ENCODE peak calls at places on chromosomes 3 and 15, in six cellular contexts. I is IMR-90, W is H1, Y is neuronal stem cell, P is mesenchymal stem cell, V is H9. H is an unnamed sample.

GRCh38 chr3:125332504-125332903 is 42.6 kb downstream of the ZNF148 start:
- DNase-seq in I (no peak), W (no peak), Y (no peak), P (no peak), V (no peak), H (no peak)

GRCh38 chr3:151278223-151278622 is at the start of gene P2RY14:
- DNase-seq in P (no peak), I (no peak), Y (no peak), V (no peak), W (no peak), H (no peak)

GRCh38 chr3:4752201-4753072 is 226.8 kb upstream of the BHLHE40 start:
- DNase-seq in W (no peak), V (no peak), Y (no peak), P (no peak), I (peak), H (no peak)

GRCh38 chr3:152399374-152399773 is 130.6 kb downstream of the MBNL1 start:
- DNase-seq in W (no peak), P (peak), V (no peak), Y (no peak), I (peak), H (no peak)

GRCh38 chr15:74350295-74351275 is 16.9 kb downstream of the CYP11A1 start:
- DNase-seq in Y (no peak), W (no peak), I (no peak), P (no peak), V (no peak), H (no peak)

GRCh38 chr3:197356275-197356674 is 57.9 kb upstream of the DLG1 start:
- DNase-seq in Y (no peak), W (no peak), I (no peak), P (no peak), V (no peak), H (no peak)

GRCh38 chr3:185280572-185281365 is 26.9 kb upstream of the EHHADH start:
- DNase-seq in V (no peak), P (peak), Y (no peak), W (no peak), I (peak), H (peak)

GRCh38 chr15:79047676-79048439 is 42.7 kb downstream of the RASGRF1 start:
- DNase-seq in I (no peak), P (no peak), Y (no peak), V (no peak), W (no peak), H (no peak)

GRCh38 chr3:194279701-194280360 is 71.3 kb downstream of the CPN2 start:
- DNase-seq in Y (no peak), I (no peak), W (no peak), V (peak), P (no peak), H (no peak)

GRCh38 chr15:101499863-101500713 is 10.6 kb upstream of the PCSK6 start:
- DNase-seq in Y (no peak), W (no peak), P (no peak), V (no peak), I (no peak), H (no peak)

GRCh38 chr3:165502707-165503106 is 306.5 kb upstream of the SLITRK3 start:
- DNase-seq in P (peak), W (no peak), Y (no peak), I (no peak), V (no peak), H (no peak)

GRCh38 chr3:159988617-159989251 is at the start of gene IL12A:
- DNase-seq in P (peak), Y (peak), W (peak), I (peak), V (peak), H (peak)

GRCh38 chr3:182969277-182969676 is 11.1 kb downstream of the DCUN1D1 start:
- DNase-seq in P (peak), Y (no peak), V (no peak), W (no peak), I (peak), H (no peak)

GRCh38 chr15:90214553-90215205 is 13.5 kb downstream of the SEMA4B start:
- DNase-seq in W (no peak), Y (no peak), I (no peak), V (no peak), P (peak), H (peak)

GRCh38 chr3:15387735-15388134 is 39.6 kb downstream of the METTL6 start:
- DNase-seq in Y (no peak), V (no peak), P (no peak), W (no peak), I (no peak), H (no peak)

GRCh38 chr3:69433016-69433937 is 47.4 kb upstream of the FRMD4B start:
- DNase-seq in W (no peak), I (peak), V (no peak), P (peak), Y (no peak), H (no peak)

GRCh38 chr15:56496635-56497034 is 31.7 kb upstream of the MNS1 start:
- DNase-seq in P (peak), V (no peak), W (no peak), I (peak), Y (peak), H (peak)

GRCh38 chr15:95018888-95019545 is 787.7 kb downstream of the MCTP2 start:
- DNase-seq in V (no peak), W (no peak), I (peak), P (peak), Y (no peak), H (peak)

GRCh38 chr3:73037369-73037699 is 24.1 kb upstream of the EBLN2 start:
- DNase-seq in I (peak), W (no peak), Y (no peak), V (no peak), P (peak), H (no peak)

GRCh38 chr15:74529911-74530310 is 11.1 kb upstream of the ARID3B start:
- DNase-seq in W (no peak), I (peak), Y (no peak), V (no peak), P (peak), H (no peak)

GRCh38 chr3:3126477-3127431 is at the start of gene TRNT1:
- DNase-seq in Y (peak), W (peak), P (peak), I (peak), V (peak), H (peak)

GRCh38 chr3:37511357-37511970 is 337.1 kb upstream of the LRRFIP2 start:
- DNase-seq in V (no peak), W (no peak), Y (no peak), I (no peak), P (no peak), H (no peak)

GRCh38 chr15:26438718-26439117 is 334.1 kb downstream of the GABRB3 start:
- DNase-seq in P (no peak), Y (no peak), W (no peak), I (no peak), V (no peak), H (no peak)

GRCh38 chr15:74314897-74315438 is 52.5 kb downstream of the CYP11A1 start:
- DNase-seq in I (no peak), Y (no peak), W (no peak), P (no peak), V (no peak), H (peak)

GRCh38 chr3:51777985-51778384 is 1.1 kb downstream of the IQCF6 start:
- DNase-seq in V (no peak), Y (no peak), P (no peak), I (no peak), W (no peak), H (no peak)

GRCh38 chr15:40108061-40108854 is 421 bp downstream of the BMF start:
- DNase-seq in I (peak), Y (no peak), P (peak), W (no peak), V (no peak), H (no peak)

GRCh38 chr15:44910981-44911625 is 45.4 kb upstream of the TERB2 start:
- DNase-seq in I (no peak), P (no peak), W (no peak), V (no peak), Y (no peak), H (no peak)

GRCh38 chr3:87333393-87333892 is 57.1 kb upstream of the POU1F1 start:
- DNase-seq in Y (no peak), P (peak), V (no peak), I (peak), W (no peak), H (peak)

GRCh38 chr3:13018561-13019242 is 54.5 kb downstream of the IQSEC1 start:
- DNase-seq in I (no peak), V (no peak), P (no peak), Y (no peak), W (no peak), H (no peak)

GRCh38 chr3:28667646-28668376 is 319.2 kb upstream of the AZI2 start:
- DNase-seq in V (peak), W (peak), P (peak), Y (peak), I (peak), H (peak)

GRCh38 chr3:58082047-58082446 is 73.8 kb downstream of the FLNB start:
- DNase-seq in V (no peak), Y (no peak), I (peak), W (no peak), P (peak), H (no peak)

GRCh38 chr15:28023422-28023821 is 75.7 kb downstream of the OCA2 start:
- DNase-seq in V (no peak), Y (no peak), P (no peak), W (no peak), I (no peak), H (no peak)
- H3K14ac ChIP-seq in V (no peak), Y (peak), P (no peak), W (no peak), I (no peak), H (no peak)

GRCh38 chr3:118618247-118619040 is 416.2 kb downstream of the IGSF11 start:
- DNase-seq in I (no peak), W (no peak), V (no peak), Y (no peak), P (no peak), H (peak)
- H3K14ac ChIP-seq in I (no peak), W (no peak), V (no peak), Y (no peak), P (no peak), H (no peak)

GRCh38 chr3:33629219-33629618 is 88.8 kb downstream of the CLASP2 start:
- DNase-seq in Y (no peak), W (no peak), P (no peak), V (no peak), I (peak), H (no peak)
- H3K14ac ChIP-seq in Y (no peak), W (no peak), P (no peak), V (no peak), I (no peak), H (no peak)

DNA sequence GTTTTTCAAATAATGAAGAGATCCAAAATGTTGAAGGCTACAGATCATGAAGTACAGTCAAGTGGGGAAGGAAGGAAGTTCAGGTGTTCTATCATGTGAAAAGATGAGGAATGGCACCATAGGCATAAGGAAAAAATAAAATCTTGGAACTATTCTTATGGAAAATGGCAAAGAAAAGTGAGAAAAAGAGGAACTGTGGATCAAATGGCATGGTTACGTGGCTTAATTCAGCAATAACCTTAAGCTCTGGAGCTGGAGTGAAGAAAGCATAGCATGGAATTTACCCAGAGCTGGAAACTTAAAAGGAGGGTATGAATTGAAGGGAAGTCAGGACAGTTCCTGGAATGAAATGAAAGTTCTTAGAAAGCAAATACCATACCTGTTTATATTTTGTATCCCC is 14.4 kb downstream of the ETFA start:
- DNase-seq in P (no peak), W (no peak), I (no peak), V (no peak), Y (no peak), H (no peak)
- H3K14ac ChIP-seq in P (no peak), W (no peak), I (no peak), V (no peak), Y (no peak), H (no peak)

DNA sequence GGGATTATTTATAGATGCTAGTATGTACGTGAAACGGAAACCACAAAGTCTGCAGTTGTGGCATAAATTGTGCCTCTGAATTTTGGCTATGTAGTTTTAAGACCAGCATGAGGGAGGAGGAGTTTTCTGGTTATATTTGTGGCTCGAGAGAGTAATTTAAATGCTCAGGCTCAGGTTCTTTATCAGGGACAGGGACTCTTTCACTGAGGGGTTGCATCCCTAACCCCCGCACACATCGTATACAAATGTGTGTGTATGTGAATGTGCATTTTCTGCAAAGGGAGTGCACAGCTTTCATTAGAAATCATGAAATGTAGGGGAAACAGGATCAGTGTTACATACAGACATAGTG is 12.6 kb downstream of the GCSAM start:
- DNase-seq in I (no peak), P (no peak), Y (no peak), V (no peak), W (no peak), H (no peak)
- H3K14ac ChIP-seq in I (no peak), P (no peak), Y (no peak), V (no peak), W (no peak), H (no peak)

GRCh38 chr3:26091096-26091495 is 301.2 kb downstream of the OXSM start:
- DNase-seq in P (no peak), I (no peak), V (no peak), Y (no peak), W (no peak), H (no peak)
- H3K14ac ChIP-seq in P (no peak), I (no peak), V (no peak), Y (no peak), W (no peak), H (no peak)